ENCODE peak calls at places on chromosomes 12 and 14, in eight cellular contexts. E is GM04504; T is bronchial epithelial cell; K is GM23338; D is stimulated activated CD4-positive, alpha-beta T cell treated with anti-CD3 and anti-CD28 coated beads, Interleukin-4, amount 100 ng/mL, for 48 hours; Z is islet precursor cell; N is iPS-NIHi11; L is fibroblast of lung. U is an unnamed sample.

GRCh38 chr12:40749863-40750262 is 57.6 kb downstream of the CNTN1 start:
- DNase-seq in E (no peak), T (no peak), K (no peak), D (no peak), Z (no peak), N (no peak), L (no peak), U (no peak)

GRCh38 chr12:124296295-124296915 is 1.5 kb downstream of the RFLNA start:
- DNase-seq in E (no peak), T (no peak), K (peak), D (no peak), Z (no peak), N (peak), L (no peak), U (no peak)

GRCh38 chr14:97946291-97946690 is 1149.1 kb downstream of the VRK1 start:
- DNase-seq in E (no peak), T (no peak), K (peak), D (no peak), Z (peak), N (peak), L (no peak), U (peak)

GRCh38 chr12:67365131-67365530 is 96.0 kb downstream of the CAND1 start:
- DNase-seq in E (no peak), T (no peak), K (no peak), D (no peak), Z (no peak), N (no peak), L (no peak), U (no peak)

GRCh38 chr14:101039031-101039754 is 135.7 kb upstream of the RTL1 start:
- DNase-seq in E (no peak), T (no peak), K (no peak), D (no peak), Z (no peak), N (no peak), L (no peak), U (no peak)

GRCh38 chr12:77049767-77050353 is 15.5 kb downstream of the E2F7 start:
- DNase-seq in E (peak), T (peak), K (peak), D (no peak), Z (no peak), N (peak), L (peak), U (no peak)

GRCh38 chr12:118064608-118065007 is 3.6 kb upstream of the WSB2 start:
- DNase-seq in E (no peak), T (no peak), K (peak), D (no peak), Z (no peak), N (peak), L (no peak), U (peak)

GRCh38 chr14:69345402-69345801 is 52.7 kb downstream of the ERH start:
- DNase-seq in E (no peak), T (no peak), K (peak), D (no peak), Z (peak), N (no peak), L (no peak), U (no peak)

GRCh38 chr12:15971211-15971610 is 60.1 kb downstream of the DERA start:
- DNase-seq in E (no peak), T (no peak), K (no peak), D (no peak), Z (no peak), N (no peak), L (peak), U (no peak)

GRCh38 chr12:119748512-119748911 is 80.6 kb downstream of the PRKAB1 start:
- DNase-seq in E (no peak), T (peak), K (no peak), D (no peak), Z (no peak), N (no peak), L (peak), U (no peak)

GRCh38 chr12:75564398-75564797 is 53.0 kb upstream of the KRR1 start:
- DNase-seq in E (no peak), T (peak), K (no peak), D (no peak), Z (no peak), N (no peak), L (peak), U (no peak)

GRCh38 chr12:94761559-94761958 is 111.2 kb upstream of the TMCC3 start:
- DNase-seq in E (peak), T (peak), K (no peak), D (no peak), Z (no peak), N (no peak), L (peak), U (no peak)

GRCh38 chr14:61101803-61102548 is 120.9 kb downstream of the SLC38A6 start:
- DNase-seq in E (no peak), T (peak), K (peak), D (no peak), Z (no peak), N (peak), L (peak), U (peak)

GRCh38 chr14:69490219-69490918 is 5.8 kb downstream of the PLEKHD1 start:
- DNase-seq in E (no peak), T (no peak), K (no peak), D (no peak), Z (no peak), N (no peak), L (no peak), U (no peak)

GRCh38 chr12:77062846-77063461 is 2.4 kb downstream of the E2F7 start:
- DNase-seq in E (no peak), T (peak), K (no peak), D (no peak), Z (peak), N (no peak), L (peak), U (no peak)

GRCh38 chr12:45726594-45727300 is 2.8 kb upstream of the ARID2 start:
- DNase-seq in E (no peak), T (peak), K (peak), D (peak), Z (peak), N (peak), L (peak), U (no peak)

GRCh38 chr12:56948881-56949280 is 8.5 kb downstream of the RDH16 start:
- DNase-seq in E (no peak), T (no peak), K (no peak), D (no peak), Z (no peak), N (no peak), L (no peak), U (no peak)

GRCh38 chr14:69877492-69877891 is 1.7 kb upstream of the SMOC1 start:
- DNase-seq in E (no peak), T (peak), K (peak), D (no peak), Z (no peak), N (no peak), L (peak), U (no peak)

GRCh38 chr12:105721051-105721825 is 390.7 kb downstream of the C12orf75 start:
- DNase-seq in E (no peak), T (no peak), K (no peak), D (no peak), Z (no peak), N (no peak), L (peak), U (no peak)

U was measured in iPS DF 19.7.